ENCODE peak calls at places on chromosomes 4 and X, in four cellular contexts. One of them, this sample, is unnamed.

GRCh38 chrX:150762258-150762867 is 69.2 kb downstream of the MTMR1 start:
- DNase-seq in fibroblast of pulmonary artery: no peak
- DNase-seq in COR-L47: no peak
- DNase-seq in T47D: no peak
- DNase-seq in this sample: no peak

GRCh38 chr4:24642941-24643628 is 58.7 kb upstream of the DHX15 start:
- DNase-seq in T47D: no peak
- DNase-seq in COR-L47: no peak
- DNase-seq in fibroblast of pulmonary artery: peak
- DNase-seq in this sample: peak

GRCh38 chrX:275967-276587 is 5.1 kb upstream of the PLCXD1 start:
- DNase-seq in COR-L47: no peak
- DNase-seq in T47D: peak
- DNase-seq in fibroblast of pulmonary artery: peak
- DNase-seq in this sample: peak

GRCh38 chr4:107951551-107951950 is 20.2 kb downstream of the CYP2U1 start:
- DNase-seq in T47D: no peak
- DNase-seq in COR-L47: no peak
- DNase-seq in fibroblast of pulmonary artery: peak
- DNase-seq in this sample: peak

GRCh38 chr4:87978656-87979055 is 3.1 kb downstream of the SPP1 start:
- DNase-seq in fibroblast of pulmonary artery: no peak
- DNase-seq in T47D: no peak
- DNase-seq in COR-L47: no peak
- DNase-seq in this sample: peak

GRCh38 chrX:137313627-137314026 is 252.3 kb upstream of the ZIC3 start:
- DNase-seq in T47D: no peak
- DNase-seq in COR-L47: no peak
- DNase-seq in fibroblast of pulmonary artery: no peak
- DNase-seq in this sample: no peak

GRCh38 chr4:19728773-19729172 is 522.9 kb upstream of the SLIT2 start:
- DNase-seq in COR-L47: no peak
- DNase-seq in fibroblast of pulmonary artery: no peak
- DNase-seq in T47D: no peak
- DNase-seq in this sample: no peak

GRCh38 chr4:128006592-128006991 is 41.4 kb downstream of the ABHD18 start:
- DNase-seq in fibroblast of pulmonary artery: peak
- DNase-seq in T47D: no peak
- DNase-seq in COR-L47: no peak
- DNase-seq in this sample: peak

GRCh38 chr4:154562697-154563254 is at the start of gene FGB:
- DNase-seq in fibroblast of pulmonary artery: no peak
- DNase-seq in COR-L47: no peak
- DNase-seq in T47D: no peak
- DNase-seq in this sample: no peak

GRCh38 chrX:15507005-15507404 is 6.4 kb downstream of the BMX start:
- DNase-seq in COR-L47: no peak
- DNase-seq in fibroblast of pulmonary artery: no peak
- DNase-seq in T47D: no peak
- DNase-seq in this sample: no peak

GRCh38 chr4:155899891-155900290 is 3.6 kb upstream of the TDO2 start:
- DNase-seq in T47D: no peak
- DNase-seq in fibroblast of pulmonary artery: no peak
- DNase-seq in COR-L47: no peak
- DNase-seq in this sample: no peak

GRCh38 chr4:173514641-173515217 is 15.3 kb downstream of the HAND2 start:
- DNase-seq in COR-L47: no peak
- DNase-seq in T47D: no peak
- DNase-seq in fibroblast of pulmonary artery: no peak
- DNase-seq in this sample: no peak

GRCh38 chrX:18354369-18355329 is at the start of gene SCML2:
- DNase-seq in T47D: peak
- DNase-seq in fibroblast of pulmonary artery: peak
- DNase-seq in COR-L47: no peak
- DNase-seq in this sample: peak

GRCh38 chrX:42707742-42708141 is 70.2 kb downstream of the PPP1R2C start:
- DNase-seq in COR-L47: no peak
- DNase-seq in T47D: no peak
- DNase-seq in fibroblast of pulmonary artery: no peak
- DNase-seq in this sample: no peak

GRCh38 chrX:19805054-19805690 is 82.2 kb downstream of the SH3KBP1 start:
- DNase-seq in T47D: no peak
- DNase-seq in COR-L47: no peak
- DNase-seq in fibroblast of pulmonary artery: no peak
- DNase-seq in this sample: no peak

GRCh38 chr4:168557658-168558057 is 60.8 kb downstream of the PALLD start:
- DNase-seq in COR-L47: no peak
- DNase-seq in T47D: no peak
- DNase-seq in fibroblast of pulmonary artery: no peak
- DNase-seq in this sample: no peak

GRCh38 chr4:32847466-32847865 is 2127.3 kb downstream of the PCDH7 start:
- DNase-seq in COR-L47: no peak
- DNase-seq in T47D: no peak
- DNase-seq in fibroblast of pulmonary artery: peak
- DNase-seq in this sample: no peak

GRCh38 chrX:115494133-115494532 is 66.8 kb upstream of the PLS3 start:
- DNase-seq in COR-L47: peak
- DNase-seq in T47D: no peak
- DNase-seq in fibroblast of pulmonary artery: no peak
- DNase-seq in this sample: no peak

GRCh38 chrX:48558270-48558669 is 16.0 kb upstream of the RBM3 start:
- DNase-seq in fibroblast of pulmonary artery: peak
- DNase-seq in T47D: no peak
- DNase-seq in COR-L47: no peak
- DNase-seq in this sample: peak

GRCh38 chr4:92050875-92051274 is 252.9 kb upstream of the GRID2 start:
- DNase-seq in fibroblast of pulmonary artery: no peak
- DNase-seq in T47D: no peak
- DNase-seq in COR-L47: no peak
- DNase-seq in this sample: no peak

GRCh38 chr4:177016541-177017141 is 223.9 kb upstream of the VEGFC start:
- DNase-seq in T47D: no peak
- DNase-seq in COR-L47: no peak
- DNase-seq in fibroblast of pulmonary artery: no peak
- DNase-seq in this sample: peak

GRCh38 chrX:30313322-30313721 is 4.1 kb upstream of the NR0B1 start:
- DNase-seq in T47D: no peak
- DNase-seq in COR-L47: peak
- DNase-seq in fibroblast of pulmonary artery: no peak
- DNase-seq in this sample: no peak

GRCh38 chr4:35166437-35166836 is 1077.9 kb downstream of the ARAP2 start:
- DNase-seq in T47D: no peak
- DNase-seq in fibroblast of pulmonary artery: peak
- DNase-seq in COR-L47: no peak
- DNase-seq in this sample: no peak

GRCh38 chr4:579543-580175 is 3.6 kb upstream of the TMEM271 start:
- DNase-seq in T47D: no peak
- DNase-seq in fibroblast of pulmonary artery: no peak
- DNase-seq in COR-L47: no peak
- DNase-seq in this sample: no peak

GRCh38 chr4:41204400-41204978 is 9.9 kb downstream of the APBB2 start:
- DNase-seq in COR-L47: no peak
- DNase-seq in T47D: no peak
- DNase-seq in fibroblast of pulmonary artery: peak
- DNase-seq in this sample: peak

GRCh38 chr4:127604949-127605709 is 27.6 kb upstream of the INTU start:
- DNase-seq in COR-L47: peak
- DNase-seq in T47D: no peak
- DNase-seq in fibroblast of pulmonary artery: peak
- DNase-seq in this sample: peak

GRCh38 chr4:74311696-74312313 is 3.5 kb downstream of the EPGN start:
- DNase-seq in fibroblast of pulmonary artery: peak
- DNase-seq in COR-L47: peak
- DNase-seq in T47D: no peak
- DNase-seq in this sample: peak

GRCh38 chrX:124263743-124264142 is 68.7 kb upstream of the TEX13D start:
- DNase-seq in COR-L47: no peak
- DNase-seq in fibroblast of pulmonary artery: no peak
- DNase-seq in T47D: no peak
- DNase-seq in this sample: no peak

GRCh38 chr4:73257995-73258667 is 467 bp downstream of the ANKRD17 start:
- DNase-seq in T47D: no peak
- DNase-seq in fibroblast of pulmonary artery: peak
- DNase-seq in COR-L47: peak
- DNase-seq in this sample: peak

GRCh38 chr4:145203400-145203799 is 23.0 kb upstream of the OTUD4 start:
- DNase-seq in T47D: no peak
- DNase-seq in COR-L47: no peak
- DNase-seq in fibroblast of pulmonary artery: no peak
- DNase-seq in this sample: no peak

GRCh38 chrX:85815203-85815751 is 232.1 kb downstream of the CHM start:
- DNase-seq in fibroblast of pulmonary artery: no peak
- DNase-seq in COR-L47: no peak
- DNase-seq in T47D: no peak
- DNase-seq in this sample: no peak

GRCh38 chr4:139556071-139556734 is at the start of gene SETD7:
- DNase-seq in fibroblast of pulmonary artery: peak
- DNase-seq in T47D: peak
- DNase-seq in COR-L47: peak
- DNase-seq in this sample: peak

GRCh38 chrX:119826399-119826959 is 26.3 kb downstream of the UPF3B start:
- DNase-seq in COR-L47: no peak
- DNase-seq in T47D: no peak
- DNase-seq in fibroblast of pulmonary artery: peak
- DNase-seq in this sample: peak

GRCh38 chrX:109299091-109299490 is 182.8 kb downstream of the GUCY2F start:
- DNase-seq in COR-L47: no peak
- DNase-seq in fibroblast of pulmonary artery: no peak
- DNase-seq in T47D: no peak
- DNase-seq in this sample: peak

GRCh38 chr4:8910822-8911310 is 39.2 kb upstream of the HMX1 start:
- DNase-seq in fibroblast of pulmonary artery: no peak
- DNase-seq in T47D: no peak
- DNase-seq in COR-L47: peak
- DNase-seq in this sample: no peak

GRCh38 chr4:151484396-151485102 is 75.6 kb downstream of the FHIP1A start:
- DNase-seq in COR-L47: no peak
- DNase-seq in T47D: no peak
- DNase-seq in fibroblast of pulmonary artery: peak
- DNase-seq in this sample: peak

GRCh38 chr4:169337510-169337909 is 66.8 kb upstream of the SH3RF1 start:
- DNase-seq in COR-L47: no peak
- DNase-seq in T47D: no peak
- DNase-seq in fibroblast of pulmonary artery: peak
- DNase-seq in this sample: peak

GRCh38 chr4:111773858-111774257 is 371.4 kb upstream of the FAM241A start:
- DNase-seq in T47D: no peak
- DNase-seq in COR-L47: peak
- DNase-seq in fibroblast of pulmonary artery: no peak
- DNase-seq in this sample: no peak

GRCh38 chrX:21838937-21839333 is 482 bp upstream of the MBTPS2 start:
- DNase-seq in COR-L47: no peak
- DNase-seq in T47D: no peak
- DNase-seq in fibroblast of pulmonary artery: peak
- DNase-seq in this sample: no peak